ENCODE peak calls at places on chromosome 1, in six cellular contexts. C is IMR-90, V is trophoblast cell, Z is neuronal stem cell, Q is H1, P is H9. G is an unnamed sample.

GRCh38 chr1:34870395-34870794 is 10.8 kb upstream of the SMIM12 start:
- DNase-seq in C (no peak), V (no peak), Z (no peak), Q (no peak), P (no peak), G (no peak)

GRCh38 chr1:67214420-67215174 is 48.3 kb downstream of the IL23R start:
- DNase-seq in C (peak; percentile 29), V (peak; percentile 32), Z (no peak), Q (no peak), P (no peak), G (peak; percentile 39)

GRCh38 chr1:9453375-9454093 is 85.7 kb upstream of the SLC25A33 start:
- DNase-seq in C (no peak), V (no peak), Z (no peak), Q (no peak), P (no peak), G (peak; percentile 39)

GRCh38 chr1:203343956-203344355 is 7.0 kb downstream of the FMOD start:
- DNase-seq in C (no peak), V (no peak), Z (no peak), Q (no peak), P (no peak), G (no peak)

GRCh38 chr1:22132517-22133235 is 10.2 kb downstream of the WNT4 start:
- DNase-seq in C (peak; percentile 71), V (no peak), Z (no peak), Q (no peak), P (no peak), G (no peak)

GRCh38 chr1:52294580-52294979 is 71.4 kb downstream of the CC2D1B start:
- DNase-seq in C (peak; percentile 33), V (no peak), Z (no peak), Q (no peak), P (no peak), G (no peak)

GRCh38 chr1:214120951-214121350 is 133.2 kb downstream of the PROX1 start:
- DNase-seq in C (no peak), V (no peak), Z (no peak), Q (no peak), P (no peak), G (no peak)

GRCh38 chr1:228837817-228838716 is 102.8 kb downstream of the RHOU start:
- DNase-seq in C (peak; percentile 93), V (peak; percentile 96), Z (peak; percentile 42), Q (peak; percentile 34), P (no peak), G (peak; percentile 95)

GRCh38 chr1:37035828-37036666 is 1.7 kb upstream of the GRIK3 start:
- DNase-seq in C (no peak), V (no peak), Z (no peak), Q (peak; percentile 75), P (peak; percentile 85), G (no peak)

GRCh38 chr1:81563632-81564031 is 237.1 kb upstream of the ADGRL2 start:
- DNase-seq in C (no peak), V (no peak), Z (no peak), Q (no peak), P (no peak), G (no peak)

DNA sequence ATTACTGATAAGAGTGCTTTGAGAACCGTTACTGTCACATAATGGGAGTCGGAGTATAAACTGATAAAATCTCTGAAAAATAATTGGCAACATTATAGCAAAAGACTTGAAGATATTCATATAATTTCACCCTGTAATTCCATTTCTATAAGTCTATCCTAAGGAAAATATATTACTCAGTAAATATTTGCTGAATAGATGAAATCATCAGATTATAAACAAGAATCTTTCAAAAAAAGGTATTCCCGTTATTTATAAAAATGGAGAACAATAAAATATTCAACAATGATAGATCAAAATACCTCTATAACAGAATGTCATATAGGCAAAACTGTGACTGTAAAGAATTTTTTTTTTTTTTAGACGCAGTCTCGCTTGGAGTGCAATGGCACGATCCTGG is 42.4 kb upstream of the PTCH2 start:
- DNase-seq in C (no peak), V (no peak), Z (no peak), Q (no peak), P (no peak), G (no peak)
- H3K14ac ChIP-seq in C (no peak overlapping the region), V (no peak overlapping the region), Z (no peak overlapping the region), Q (no peak overlapping the region), P (no peak overlapping the region), G (no peak overlapping the region)

GRCh38 chr1:155859881-155860841 is 794 bp downstream of the SYT11 start:
- DNase-seq in C (peak; percentile 84), V (peak; percentile 13), Z (peak; percentile 88), Q (peak; percentile 71), P (peak; percentile 37), G (peak; percentile 68)

GRCh38 chr1:155856975-155857930 is at the start of gene GON4L:
- DNase-seq in C (peak; percentile 91), V (peak; percentile 91), Z (peak; percentile 79), Q (peak; percentile 88), P (peak; percentile 90), G (peak; percentile 93)

GRCh38 chr1:155858805-155859233 is 548 bp upstream of the SYT11 start:
- DNase-seq in C (no peak), V (peak; percentile 60), Z (no peak), Q (no peak), P (no peak), G (no peak)

GRCh38 chr1:155860939-155861496 is 1.7 kb downstream of the SYT11 start:
- DNase-seq in C (no peak), V (no peak), Z (no peak), Q (no peak), P (no peak), G (no peak)

DNA sequence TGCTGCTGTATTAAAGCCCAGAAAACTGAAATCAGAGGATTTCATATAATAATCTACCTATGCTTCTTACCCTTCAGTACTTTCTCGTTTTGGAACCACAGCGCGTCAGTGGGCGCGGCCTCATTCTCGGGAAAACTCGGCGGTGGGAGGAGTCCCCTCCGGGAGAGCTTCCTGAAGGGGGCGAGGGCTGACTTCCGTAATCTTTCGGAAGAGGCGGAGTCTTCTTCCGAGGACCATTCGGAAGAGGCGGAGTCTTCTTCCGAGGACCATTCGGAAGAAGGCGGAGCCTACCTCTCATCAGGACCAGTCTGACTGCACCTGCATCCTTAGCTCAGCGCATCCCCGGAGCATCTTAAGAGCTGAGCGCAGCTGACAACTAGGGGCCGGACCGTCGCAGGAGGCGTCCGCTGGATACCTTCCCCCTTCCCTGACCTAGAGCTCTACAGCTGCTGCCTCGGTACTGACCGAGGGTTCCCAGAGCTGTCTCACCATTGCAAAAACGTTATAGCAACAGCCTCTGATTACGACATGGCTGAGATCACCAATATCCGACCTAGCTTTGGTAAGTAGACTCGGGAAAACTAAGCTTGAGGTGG is at the start of gene SYT11:
- DNase-seq in C (peak; percentile 94), V (peak; percentile 96), Z (peak; percentile 94), Q (peak; percentile 93), P (peak; percentile 94), G (peak; percentile 95)
- H3K4me2 ChIP-seq in C (peak within 1 kb of the TSS; percentile 82), V (peak within 1 kb of the TSS; percentile 61), Z (peak within 1 kb of the TSS; percentile 65), Q (peak within 1 kb of the TSS; percentile 56), P (peak within 1 kb of the TSS; percentile 48), G (peak within 1 kb of the TSS; percentile 62)

GRCh38 chr1:63592536-63593302 is 492 bp upstream of the PGM1 start:
- DNase-seq in C (no peak), V (peak; percentile 52), Z (peak; percentile 21), Q (no peak), P (no peak), G (no peak)

GRCh38 chr1:63595435-63595834 is 2.2 kb downstream of the PGM1 start:
- DNase-seq in C (no peak), V (no peak), Z (no peak), Q (no peak), P (no peak), G (no peak)

GRCh38 chr1:63593303-63593886 is at the start of gene PGM1:
- DNase-seq in C (peak; percentile 80), V (peak; percentile 78), Z (peak; percentile 49), Q (peak; percentile 84), P (peak; percentile 92), G (peak; percentile 76)

GRCh38 chr1:63590161-63590560 is 3.0 kb upstream of the PGM1 start:
- DNase-seq in C (peak; percentile 88), V (no peak), Z (no peak), Q (no peak), P (no peak), G (peak; percentile 47)

GRCh38 chr1:63593887-63594617 is 841 bp downstream of the PGM1 start:
- DNase-seq in C (peak; percentile 33), V (peak; percentile 90), Z (peak; percentile 46), Q (peak; percentile 81), P (peak; percentile 70), G (peak; percentile 51)
- H3K23ac ChIP-seq in C (peak overlapping the region; percentile 76), V (no peak overlapping the region), Z (peak overlapping the region; percentile 22), Q (no peak overlapping the region), P (no peak overlapping the region), G (no peak overlapping the region)

GRCh38 chr1:204987689-204988088 is 55.3 kb upstream of the CNTN2 start:
- DNase-seq in C (no peak), V (no peak), Z (no peak), Q (no peak), P (no peak), G (no peak)
- H3K14ac ChIP-seq in C (no peak overlapping the region), V (no peak overlapping the region), Z (no peak overlapping the region), Q (no peak overlapping the region), P (no peak overlapping the region), G (no peak overlapping the region)

GRCh38 chr1:1918901-1919303 is at the start of gene TMEM52:
- DNase-seq in C (no peak), V (no peak), Z (no peak), Q (no peak), P (peak; percentile 91), G (no peak)

GRCh38 chr1:1917995-1918900 is 831 bp downstream of the TMEM52 start:
- DNase-seq in C (no peak), V (no peak), Z (no peak), Q (no peak), P (no peak), G (no peak)

GRCh38 chr1:1920057-1920607 is 1.1 kb upstream of the TMEM52 start:
- DNase-seq in C (no peak), V (no peak), Z (no peak), Q (no peak), P (no peak), G (no peak)

GRCh38 chr1:1920608-1921458 is 1.8 kb upstream of the TMEM52 start:
- DNase-seq in C (no peak), V (no peak), Z (no peak), Q (no peak), P (peak; percentile 31), G (no peak)

GRCh38 chr1:1919304-1920056 is 401 bp upstream of the TMEM52 start:
- DNase-seq in C (peak; percentile 92), V (peak; percentile 98), Z (peak; percentile 100), Q (peak; percentile 100), P (peak; percentile 100), G (peak; percentile 95)
- H3K4me2 ChIP-seq in C (peak overlapping the region; percentile 3), V (peak overlapping the region; percentile 72), Z (peak overlapping the region; percentile 89), Q (peak overlapping the region; percentile 50), P (peak overlapping the region; percentile 21), G (peak overlapping the region; percentile 86)

DNA sequence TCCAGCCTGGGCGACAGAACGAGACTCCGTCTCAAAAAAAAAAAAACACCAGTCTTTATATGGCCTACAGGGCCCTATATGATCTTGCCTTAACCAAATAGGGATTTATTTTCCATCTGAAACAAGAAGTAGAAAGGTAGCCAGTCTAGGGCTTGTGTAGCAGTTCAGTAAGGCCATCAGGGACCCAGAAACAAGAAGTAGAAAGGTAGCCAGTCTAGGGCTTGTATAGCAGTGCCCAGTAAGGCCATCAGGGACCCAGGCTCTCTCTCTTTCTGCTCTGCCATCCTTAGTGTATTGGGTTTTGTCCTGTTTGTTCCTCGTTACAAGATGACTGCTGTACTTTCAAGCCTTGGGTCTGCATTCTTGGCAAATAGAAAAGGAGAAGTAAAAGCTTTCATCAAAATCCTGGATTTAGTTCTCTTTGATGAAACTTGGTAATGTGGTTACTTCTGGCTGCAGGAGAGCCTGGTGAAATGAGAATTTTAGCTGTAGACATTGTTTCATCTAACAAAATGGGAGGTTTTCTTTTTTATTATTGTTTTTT is 46.1 kb downstream of the PKN2 start:
- DNase-seq in C (no peak), V (no peak), Z (no peak), Q (no peak), P (no peak), G (no peak)
- H3K23ac ChIP-seq in C (peak overlapping the region; percentile 7), V (no peak overlapping the region), Z (no peak overlapping the region), Q (no peak overlapping the region), P (no peak overlapping the region), G (no peak overlapping the region)

GRCh38 chr1:199404191-199404590 is 623.3 kb upstream of the NR5A2 start:
- DNase-seq in C (peak; percentile 57), V (no peak), Z (no peak), Q (no peak), P (no peak), G (no peak)
- H3K14ac ChIP-seq in C (peak overlapping the region; percentile 34), V (no peak overlapping the region), Z (no peak overlapping the region), Q (no peak overlapping the region), P (no peak overlapping the region), G (no peak overlapping the region)